ENCODE peak calls at places on chromosomes 3 and 15, in nine cellular contexts. One of them, this sample, is unnamed.

GRCh38 chr3:136671921-136672320 is 80.3 kb downstream of the STAG1 start:
- DNase-seq in HL-60: no peak
- DNase-seq in lower lobe of right lung: no peak
- DNase-seq in brain microvascular endothelial cell: peak
- DNase-seq in WERI-Rb-1: no peak
- DNase-seq in heart right ventricle: no peak
- DNase-seq in RWPE1: no peak
- DNase-seq in CD8-positive, alpha-beta T cell: no peak
- DNase-seq in pancreas: no peak
- DNase-seq in this sample: no peak

GRCh38 chr15:57061281-57061680 is 142.8 kb downstream of the TCF12 start:
- DNase-seq in brain microvascular endothelial cell: no peak
- DNase-seq in heart right ventricle: no peak
- DNase-seq in WERI-Rb-1: no peak
- DNase-seq in pancreas: no peak
- DNase-seq in CD8-positive, alpha-beta T cell: no peak
- DNase-seq in RWPE1: no peak
- DNase-seq in lower lobe of right lung: no peak
- DNase-seq in HL-60: no peak
- DNase-seq in this sample: no peak

GRCh38 chr3:188082040-188082439 is 71.9 kb upstream of the LPP start:
- DNase-seq in RWPE1: no peak
- DNase-seq in heart right ventricle: no peak
- DNase-seq in WERI-Rb-1: no peak
- DNase-seq in lower lobe of right lung: no peak
- DNase-seq in pancreas: no peak
- DNase-seq in brain microvascular endothelial cell: peak
- DNase-seq in CD8-positive, alpha-beta T cell: no peak
- DNase-seq in HL-60: no peak
- DNase-seq in this sample: no peak

GRCh38 chr15:82808634-82809041 is 790 bp upstream of the WHAMM start:
- DNase-seq in CD8-positive, alpha-beta T cell: no peak
- DNase-seq in brain microvascular endothelial cell: no peak
- DNase-seq in HL-60: no peak
- DNase-seq in pancreas: no peak
- DNase-seq in lower lobe of right lung: no peak
- DNase-seq in RWPE1: no peak
- DNase-seq in heart right ventricle: no peak
- DNase-seq in WERI-Rb-1: peak
- DNase-seq in this sample: no peak

GRCh38 chr3:62149962-62150361 is 223.4 kb downstream of the FEZF2 start:
- DNase-seq in lower lobe of right lung: no peak
- DNase-seq in pancreas: no peak
- DNase-seq in CD8-positive, alpha-beta T cell: no peak
- DNase-seq in WERI-Rb-1: no peak
- DNase-seq in HL-60: no peak
- DNase-seq in heart right ventricle: no peak
- DNase-seq in brain microvascular endothelial cell: peak
- DNase-seq in RWPE1: no peak
- DNase-seq in this sample: no peak

GRCh38 chr3:128760881-128761280 is 34.9 kb downstream of the RAB7A start:
- DNase-seq in HL-60: no peak
- DNase-seq in lower lobe of right lung: no peak
- DNase-seq in pancreas: no peak
- DNase-seq in RWPE1: no peak
- DNase-seq in WERI-Rb-1: no peak
- DNase-seq in CD8-positive, alpha-beta T cell: no peak
- DNase-seq in brain microvascular endothelial cell: no peak
- DNase-seq in heart right ventricle: no peak
- DNase-seq in this sample: no peak

GRCh38 chr3:35663471-35663870 is 24.1 kb downstream of the ARPP21 start:
- DNase-seq in brain microvascular endothelial cell: no peak
- DNase-seq in pancreas: no peak
- DNase-seq in lower lobe of right lung: no peak
- DNase-seq in HL-60: no peak
- DNase-seq in RWPE1: no peak
- DNase-seq in heart right ventricle: peak
- DNase-seq in WERI-Rb-1: no peak
- DNase-seq in CD8-positive, alpha-beta T cell: no peak
- DNase-seq in this sample: peak

GRCh38 chr3:57112206-57112605 is 51.7 kb downstream of the SPATA12 start:
- DNase-seq in WERI-Rb-1: no peak
- DNase-seq in HL-60: no peak
- DNase-seq in RWPE1: no peak
- DNase-seq in pancreas: no peak
- DNase-seq in heart right ventricle: no peak
- DNase-seq in lower lobe of right lung: no peak
- DNase-seq in brain microvascular endothelial cell: no peak
- DNase-seq in CD8-positive, alpha-beta T cell: no peak
- DNase-seq in this sample: no peak

GRCh38 chr3:139131951-139132350 is 87.3 kb upstream of the PRR23C start:
- DNase-seq in heart right ventricle: no peak
- DNase-seq in pancreas: no peak
- DNase-seq in lower lobe of right lung: no peak
- DNase-seq in CD8-positive, alpha-beta T cell: no peak
- DNase-seq in RWPE1: no peak
- DNase-seq in brain microvascular endothelial cell: no peak
- DNase-seq in HL-60: no peak
- DNase-seq in WERI-Rb-1: peak
- DNase-seq in this sample: no peak

GRCh38 chr15:39834256-39834655 is 51.6 kb upstream of the FSIP1 start:
- DNase-seq in lower lobe of right lung: no peak
- DNase-seq in pancreas: no peak
- DNase-seq in heart right ventricle: no peak
- DNase-seq in brain microvascular endothelial cell: no peak
- DNase-seq in WERI-Rb-1: no peak
- DNase-seq in CD8-positive, alpha-beta T cell: no peak
- DNase-seq in HL-60: no peak
- DNase-seq in RWPE1: no peak
- DNase-seq in this sample: no peak

GRCh38 chr15:85709250-85709649 is 85.5 kb downstream of the KLHL25 start:
- DNase-seq in heart right ventricle: no peak
- DNase-seq in CD8-positive, alpha-beta T cell: no peak
- DNase-seq in lower lobe of right lung: no peak
- DNase-seq in RWPE1: no peak
- DNase-seq in brain microvascular endothelial cell: no peak
- DNase-seq in WERI-Rb-1: no peak
- DNase-seq in HL-60: no peak
- DNase-seq in pancreas: no peak
- DNase-seq in this sample: no peak

GRCh38 chr15:91102546-91103330 is 2.7 kb downstream of the SV2B start:
- DNase-seq in CD8-positive, alpha-beta T cell: no peak
- DNase-seq in WERI-Rb-1: no peak
- DNase-seq in pancreas: no peak
- DNase-seq in HL-60: no peak
- DNase-seq in brain microvascular endothelial cell: no peak
- DNase-seq in lower lobe of right lung: no peak
- DNase-seq in heart right ventricle: no peak
- DNase-seq in RWPE1: no peak
- DNase-seq in this sample: no peak

DNA sequence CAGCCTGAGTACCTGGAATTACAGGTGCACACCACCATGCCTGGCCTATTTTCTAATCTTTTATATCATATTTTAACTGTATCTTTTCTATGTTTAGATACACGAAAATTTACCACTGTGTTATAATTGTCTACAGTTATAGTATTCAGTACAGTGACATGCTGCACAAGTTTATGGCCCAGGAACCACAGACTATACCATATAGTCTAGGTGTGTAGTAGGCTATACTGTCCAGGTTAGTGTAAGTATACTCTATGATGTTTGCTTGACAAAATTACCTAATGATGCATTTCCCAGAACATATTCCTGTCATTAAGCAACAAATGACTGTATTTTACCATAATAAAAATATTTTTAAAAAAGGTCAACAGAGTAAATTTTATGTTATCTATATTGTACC is 5.5 kb downstream of the LRRFIP2 start:
- DNase-seq in RWPE1: no peak
- DNase-seq in WERI-Rb-1: no peak
- DNase-seq in heart right ventricle: no peak
- DNase-seq in HL-60: no peak
- DNase-seq in pancreas: no peak
- DNase-seq in CD8-positive, alpha-beta T cell: no peak
- DNase-seq in lower lobe of right lung: no peak
- DNase-seq in brain microvascular endothelial cell: no peak
- DNase-seq in this sample: no peak
- H3K27ac ChIP-seq in RWPE1: no peak
- H3K27ac ChIP-seq in WERI-Rb-1: no peak
- H3K27ac ChIP-seq in heart right ventricle: no peak
- H3K27ac ChIP-seq in HL-60: no peak
- H3K27ac ChIP-seq in pancreas: no peak
- H3K27ac ChIP-seq in CD8-positive, alpha-beta T cell: no peak
- H3K27ac ChIP-seq in lower lobe of right lung: no peak
- H3K27ac ChIP-seq in brain microvascular endothelial cell: no peak
- H3K27ac ChIP-seq in this sample: no peak

GRCh38 chr3:16516695-16517481 is 3.4 kb upstream of the RFTN1 start:
- DNase-seq in HL-60: no peak
- DNase-seq in WERI-Rb-1: peak
- DNase-seq in RWPE1: peak
- DNase-seq in brain microvascular endothelial cell: no peak
- DNase-seq in heart right ventricle: no peak
- DNase-seq in pancreas: no peak
- DNase-seq in CD8-positive, alpha-beta T cell: no peak
- DNase-seq in lower lobe of right lung: no peak
- DNase-seq in this sample: no peak
- TF ChIP-seq CTCF in HL-60: no peak
- TF ChIP-seq CTCF in WERI-Rb-1: peak
- TF ChIP-seq CTCF in RWPE1: no peak
- TF ChIP-seq CTCF in brain microvascular endothelial cell: peak
- TF ChIP-seq CTCF in heart right ventricle: peak
- TF ChIP-seq CTCF in pancreas: no peak
- TF ChIP-seq CTCF in CD8-positive, alpha-beta T cell: no peak
- TF ChIP-seq CTCF in lower lobe of right lung: peak
- TF ChIP-seq CTCF in this sample: peak

GRCh38 chr15:55742498-55742926 is 440 bp downstream of the PRTG start:
- DNase-seq in brain microvascular endothelial cell: peak
- DNase-seq in RWPE1: no peak
- DNase-seq in WERI-Rb-1: peak
- DNase-seq in pancreas: peak
- DNase-seq in lower lobe of right lung: peak
- DNase-seq in heart right ventricle: peak
- DNase-seq in CD8-positive, alpha-beta T cell: no peak
- DNase-seq in HL-60: peak
- DNase-seq in this sample: no peak
- H3K27ac ChIP-seq in brain microvascular endothelial cell: no peak
- H3K27ac ChIP-seq in RWPE1: no peak
- H3K27ac ChIP-seq in WERI-Rb-1: peak
- H3K27ac ChIP-seq in pancreas: no peak
- H3K27ac ChIP-seq in lower lobe of right lung: peak
- H3K27ac ChIP-seq in heart right ventricle: peak
- H3K27ac ChIP-seq in CD8-positive, alpha-beta T cell: no peak
- H3K27ac ChIP-seq in HL-60: no peak
- H3K27ac ChIP-seq in this sample: no peak

DNA sequence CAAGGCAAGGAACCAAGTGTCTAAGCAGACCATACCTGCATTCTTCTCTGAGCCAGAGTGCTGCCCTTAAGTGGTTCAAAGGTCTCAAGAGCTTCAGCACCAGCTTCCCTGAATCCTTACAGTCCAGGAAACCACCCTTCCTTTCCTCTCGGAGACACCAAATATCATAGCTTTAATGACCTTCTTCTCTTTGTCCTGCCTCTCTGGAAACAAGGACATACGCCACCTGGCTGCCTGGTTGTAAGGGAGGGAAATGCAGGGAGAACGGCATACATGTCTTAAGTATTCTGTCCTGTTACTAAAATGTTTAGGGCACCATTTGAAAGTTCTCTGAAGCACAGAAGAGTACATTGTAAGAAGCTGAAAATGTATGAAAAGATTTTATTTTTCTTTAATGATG is 155.6 kb upstream of the ARRDC4 start:
- DNase-seq in lower lobe of right lung: no peak
- DNase-seq in pancreas: no peak
- DNase-seq in HL-60: no peak
- DNase-seq in brain microvascular endothelial cell: no peak
- DNase-seq in CD8-positive, alpha-beta T cell: no peak
- DNase-seq in WERI-Rb-1: no peak
- DNase-seq in RWPE1: no peak
- DNase-seq in heart right ventricle: no peak
- DNase-seq in this sample: no peak
- TF ChIP-seq CTCF in lower lobe of right lung: no peak
- TF ChIP-seq CTCF in pancreas: no peak
- TF ChIP-seq CTCF in HL-60: no peak
- TF ChIP-seq CTCF in brain microvascular endothelial cell: no peak
- TF ChIP-seq CTCF in CD8-positive, alpha-beta T cell: no peak
- TF ChIP-seq CTCF in WERI-Rb-1: no peak
- TF ChIP-seq CTCF in RWPE1: no peak
- TF ChIP-seq CTCF in heart right ventricle: no peak
- TF ChIP-seq CTCF in this sample: no peak

DNA sequence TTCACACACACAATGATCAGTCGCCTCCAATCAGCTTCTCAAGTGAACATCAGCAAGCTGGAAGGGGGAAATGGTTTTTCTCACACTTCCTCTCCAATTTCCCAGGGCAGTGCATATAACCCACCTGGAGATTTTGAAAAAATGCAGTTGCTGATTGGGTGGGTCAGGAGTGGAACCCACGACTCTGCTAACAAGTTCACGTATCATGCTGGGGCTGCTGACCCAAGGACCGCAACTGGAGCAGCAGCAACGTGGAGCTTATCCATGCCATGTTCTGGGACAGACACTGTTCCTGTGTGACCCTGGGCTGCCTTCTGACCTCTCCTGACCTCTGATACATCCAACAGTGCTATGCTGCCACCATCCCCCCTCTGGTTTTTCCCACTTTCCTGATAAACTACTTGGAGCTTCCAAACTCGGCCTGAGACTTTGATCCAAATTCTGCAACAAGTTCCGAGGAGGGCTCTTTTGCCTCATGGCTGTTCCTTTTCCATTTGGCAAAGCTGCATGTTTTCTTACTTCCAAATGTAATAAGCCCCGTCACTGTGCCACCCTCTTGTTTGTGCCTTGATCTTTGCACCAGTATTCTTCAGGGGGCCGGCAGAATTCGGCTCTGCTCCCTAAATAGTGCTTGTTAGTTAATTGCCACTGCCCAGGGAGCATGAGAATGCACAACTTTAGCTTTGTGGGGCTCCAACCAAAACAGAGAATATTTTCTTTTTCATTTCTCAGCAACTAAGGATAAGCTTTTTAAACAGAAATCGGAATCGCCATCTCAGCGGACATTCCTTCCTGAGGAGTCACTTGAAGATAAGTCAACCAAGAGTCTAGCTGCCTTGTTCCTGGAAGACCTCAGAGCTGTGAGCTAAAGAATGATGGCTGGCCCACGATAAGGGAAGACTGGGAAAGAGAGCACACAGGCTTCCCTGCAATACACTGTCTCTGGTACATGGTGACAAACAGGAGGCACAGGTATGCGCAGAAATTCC is 106.3 kb downstream of the LRIG1 start:
- DNase-seq in RWPE1: no peak
- DNase-seq in WERI-Rb-1: no peak
- DNase-seq in pancreas: no peak
- DNase-seq in CD8-positive, alpha-beta T cell: no peak
- DNase-seq in lower lobe of right lung: no peak
- DNase-seq in heart right ventricle: no peak
- DNase-seq in HL-60: no peak
- DNase-seq in brain microvascular endothelial cell: peak
- DNase-seq in this sample: no peak
- H3K27ac ChIP-seq in RWPE1: no peak
- H3K27ac ChIP-seq in WERI-Rb-1: no peak
- H3K27ac ChIP-seq in pancreas: no peak
- H3K27ac ChIP-seq in CD8-positive, alpha-beta T cell: peak
- H3K27ac ChIP-seq in lower lobe of right lung: no peak
- H3K27ac ChIP-seq in heart right ventricle: peak
- H3K27ac ChIP-seq in HL-60: no peak
- H3K27ac ChIP-seq in brain microvascular endothelial cell: peak
- H3K27ac ChIP-seq in this sample: no peak

This sample was measured in right lobe of liver.